ENCODE peak calls at places on chromosomes 1 and 21, in ten cellular contexts. B, V, X, I, G, Q, W, O, Y and S are unnamed samples.

GRCh38 chr1:235758931-235759330 is 107.8 kb downstream of the LYST start:
- DNase-seq in B (no peak), V (peak; percentile 12), X (peak; percentile 21), I (no peak), G (no peak), Q (peak; percentile 11), W (no peak), O (no peak), Y (no peak), S (no peak)

GRCh38 chr1:86352096-86352495 is 44.0 kb downstream of the ODF2L start:
- DNase-seq in B (no peak), V (no peak), X (no peak), I (no peak), G (no peak), Q (no peak), W (no peak), O (no peak), Y (no peak), S (no peak)

GRCh38 chr1:15220024-15220392 is 27.0 kb upstream of the FHAD1 start:
- DNase-seq in B (no peak), V (no peak), X (no peak), I (no peak), G (no peak), Q (no peak), W (no peak), O (no peak), Y (no peak), S (no peak)

GRCh38 chr1:201593200-201593828 is 54.4 kb downstream of the NAV1 start:
- DNase-seq in B (peak; percentile 85), V (peak; percentile 52), X (peak; percentile 39), I (no peak), G (peak; percentile 97), Q (peak; percentile 74), W (no peak), O (peak; percentile 81), Y (no peak), S (peak; percentile 62)

GRCh38 chr1:2604156-2604853 is 17.7 kb downstream of the PRXL2B start:
- DNase-seq in B (no peak), V (no peak), X (no peak), I (no peak), G (no peak), Q (no peak), W (no peak), O (no peak), Y (no peak), S (no peak)

GRCh38 chr1:169527461-169528213 is 41.9 kb upstream of the SLC19A2 start:
- DNase-seq in B (no peak), V (no peak), X (no peak), I (no peak), G (peak; percentile 57), Q (peak; percentile 23), W (no peak), O (no peak), Y (no peak), S (no peak)

GRCh38 chr21:18716578-18717138 is 313.1 kb upstream of the TMPRSS15 start:
- DNase-seq in B (peak; percentile 54), V (no peak), X (no peak), I (no peak), G (no peak), Q (no peak), W (no peak), O (no peak), Y (no peak), S (no peak)

GRCh38 chr1:165884690-165885304 is 57.4 kb downstream of the UCK2 start:
- DNase-seq in B (peak; percentile 70), V (no peak), X (no peak), I (peak; percentile 47), G (peak; percentile 17), Q (no peak), W (no peak), O (no peak), Y (no peak), S (no peak)

GRCh38 chr1:37446874-37447273 is 27.5 kb upstream of the ZC3H12A start:
- DNase-seq in B (no peak), V (no peak), X (no peak), I (no peak), G (no peak), Q (no peak), W (no peak), O (no peak), Y (no peak), S (no peak)

GRCh38 chr1:47644216-47644581 is 206.4 kb downstream of the FOXD2 start:
- DNase-seq in B (no peak), V (no peak), X (no peak), I (no peak), G (peak; percentile 27), Q (peak; percentile 44), W (no peak), O (no peak), Y (no peak), S (no peak)

GRCh38 chr1:81974883-81975555 is 174.3 kb downstream of the ADGRL2 start:
- DNase-seq in B (no peak), V (no peak), X (no peak), I (no peak), G (no peak), Q (no peak), W (no peak), O (no peak), Y (no peak), S (no peak)

GRCh38 chr1:248695451-248696132 is 7.0 kb downstream of the OR14I1 start:
- DNase-seq in B (no peak), V (no peak), X (no peak), I (no peak), G (no peak), Q (no peak), W (no peak), O (no peak), Y (no peak), S (no peak)

GRCh38 chr1:233326319-233326994 is 1.1 kb upstream of the MAP3K21 start:
- DNase-seq in B (peak; percentile 12), V (no peak), X (no peak), I (no peak), G (no peak), Q (no peak), W (no peak), O (no peak), Y (no peak), S (no peak)

GRCh38 chr1:233327938-233328660 is 575 bp downstream of the MAP3K21 start:
- DNase-seq in B (peak; percentile 10), V (peak; percentile 19), X (peak; percentile 53), I (peak; percentile 7), G (no peak), Q (peak; percentile 63), W (peak; percentile 34), O (no peak), Y (peak; percentile 6), S (no peak)

GRCh38 chr1:233331676-233332519 is 4.4 kb downstream of the MAP3K21 start:
- DNase-seq in B (no peak), V (no peak), X (no peak), I (no peak), G (no peak), Q (no peak), W (no peak), O (no peak), Y (no peak), S (no peak)

GRCh38 chr1:233326995-233327937 is at the start of gene MAP3K21:
- DNase-seq in B (peak; percentile 17), V (peak; percentile 77), X (peak; percentile 99), I (peak; percentile 95), G (peak; percentile 8), Q (peak; percentile 94), W (peak; percentile 97), O (peak; percentile 83), Y (peak; percentile 66), S (peak; percentile 56)

DNA sequence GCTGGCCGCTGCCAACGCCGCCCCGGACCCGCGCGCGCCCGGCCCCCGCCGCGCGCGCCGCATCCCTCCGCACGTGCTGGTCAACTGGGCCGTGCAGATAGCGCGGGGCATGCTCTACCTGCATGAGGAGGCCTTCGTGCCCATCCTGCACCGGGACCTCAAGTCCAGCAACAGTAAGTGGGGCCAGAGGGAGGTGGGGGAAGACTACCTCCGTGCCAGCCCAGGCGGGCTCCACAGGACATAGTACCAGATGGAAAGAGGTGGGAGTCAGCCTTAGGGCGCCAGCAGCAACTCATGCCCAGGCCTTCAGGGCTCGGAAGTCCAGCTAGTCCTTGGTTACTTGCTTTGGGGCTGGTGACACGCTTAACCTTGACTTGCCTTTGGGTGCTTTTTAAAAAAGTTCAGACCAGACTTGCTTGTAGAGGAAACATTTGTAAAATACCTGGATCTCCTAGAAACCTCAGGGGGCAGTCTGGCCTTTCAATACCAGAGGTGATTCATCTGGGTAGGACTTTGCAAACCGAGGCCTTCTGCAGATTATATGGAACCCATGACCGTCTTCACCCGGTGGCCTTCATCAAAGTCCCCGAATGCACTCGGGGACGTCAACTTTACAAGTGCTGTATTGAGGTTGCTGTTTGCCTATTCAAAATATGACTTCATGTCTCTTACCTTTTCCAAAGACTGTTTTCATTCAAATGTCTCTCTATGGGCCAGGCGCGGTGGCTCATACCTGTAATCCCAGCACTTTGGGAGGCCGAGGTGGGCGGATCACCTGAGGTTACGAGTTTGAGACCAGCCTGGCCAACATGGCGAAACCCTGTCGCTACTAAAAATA is 1.4 kb downstream of the MAP3K21 start:
- DNase-seq in B (no peak), V (peak; percentile 13), X (peak; percentile 51), I (no peak), G (no peak), Q (no peak), W (peak; percentile 35), O (peak; percentile 43), Y (no peak), S (no peak)
- H3K4me3 ChIP-seq in B (peak overlapping the region; percentile 58), V (peak overlapping the region; percentile 67), X (peak overlapping the region; percentile 78), I (peak overlapping the region; percentile 50), G (peak overlapping the region; percentile 44), Q (peak overlapping the region; percentile 90), W (peak overlapping the region; percentile 54), O (peak overlapping the region; percentile 83), Y (no peak overlapping the region), S (peak overlapping the region; percentile 60)

GRCh38 chr1:173257805-173258204 is 50.7 kb upstream of the TNFSF4 start:
- DNase-seq in B (no peak), V (no peak), X (no peak), I (no peak), G (no peak), Q (no peak), W (no peak), O (no peak), Y (no peak), S (no peak)
- TF ChIP-seq CTCF in B (no peak), V (no peak), X (no peak), I (no peak), G (no peak), Q (no peak), W (no peak), O (no peak), Y (no peak), S (no peak)

GRCh38 chr1:230594374-230594773 is 47.9 kb upstream of the COG2 start:
- DNase-seq in B (no peak), V (no peak), X (no peak), I (no peak), G (no peak), Q (no peak), W (no peak), O (no peak), Y (no peak), S (no peak)
- H3K27me3 ChIP-seq in B (no peaks in the 10 kb centered on the region), V (no peaks in the 10 kb centered on the region), X (no peaks in the 10 kb centered on the region), I (no peaks in the 10 kb centered on the region), G (no peaks in the 10 kb centered on the region), Q (no peaks in the 10 kb centered on the region), W (peaks cover 3% of the 10 kb centered on the region), O (peaks cover 48% of the 10 kb centered on the region), Y (peaks cover 22% of the 10 kb centered on the region), S (no peaks in the 10 kb centered on the region)

DNA sequence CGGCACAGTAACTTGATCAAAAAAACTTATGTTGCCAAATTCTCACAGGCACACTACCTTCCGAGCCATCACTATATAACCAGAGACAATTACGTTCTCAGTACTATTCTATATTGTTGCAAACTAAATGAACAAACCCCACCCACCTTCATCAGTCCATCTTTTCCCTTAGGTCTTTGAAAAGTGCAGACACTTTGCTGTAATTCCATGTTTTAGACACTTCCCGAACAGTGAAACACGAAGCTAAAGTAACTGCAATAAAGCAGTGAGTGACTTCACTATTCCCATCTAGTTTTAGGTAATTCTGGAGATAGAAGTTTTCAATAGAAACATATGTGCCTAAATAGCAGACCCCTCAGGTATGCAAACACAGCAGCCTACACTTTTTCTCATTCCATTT is 7.7 kb downstream of the SFPQ start:
- DNase-seq in B (no peak), V (no peak), X (no peak), I (no peak), G (no peak), Q (no peak), W (no peak), O (no peak), Y (no peak), S (no peak)
- H3K4me3 ChIP-seq in B (no peak overlapping the region), V (peak overlapping the region; percentile 2), X (no peak overlapping the region), I (no peak overlapping the region), G (no peak overlapping the region), Q (no peak overlapping the region), W (no peak overlapping the region), O (no peak overlapping the region), Y (no peak overlapping the region), S (no peak overlapping the region)